ENCODE peak calls at places on chromosome 22, in nine cellular contexts. J, G, H, T, N, D, R, L and W are unnamed samples.

GRCh38 chr22:40728731-40729189 is 49.5 kb downstream of the MCHR1 start:
- DNase-seq in D (no peak), H (peak; percentile 51), T (no peak), N (no peak), L (no peak), G (no peak), J (no peak), R (peak; percentile 95), W (peak; percentile 27)

GRCh38 chr22:40128989-40129388 is 48.7 kb upstream of the TNRC6B start:
- DNase-seq in T (no peak), L (no peak), D (no peak), G (no peak), J (no peak), R (no peak), H (no peak), N (no peak), W (no peak)

GRCh38 chr22:49300951-49301397 is 526.7 kb downstream of the BRD1 start:
- DNase-seq in R (no peak), G (no peak), T (no peak), N (no peak), D (no peak), J (no peak), L (no peak), H (no peak), W (no peak)

GRCh38 chr22:23822101-23822671 is 16.6 kb downstream of the DERL3 start:
- DNase-seq in R (no peak), T (peak; percentile 61), G (no peak), D (no peak), L (no peak), H (peak; percentile 26), N (no peak), J (no peak), W (no peak)

GRCh38 chr22:27791494-27792241 is 9.9 kb downstream of the MN1 start:
- DNase-seq in T (no peak), D (no peak), L (no peak), G (no peak), J (no peak), R (no peak), H (no peak), N (no peak), W (no peak)

GRCh38 chr22:26847816-26848215 is 190.4 kb downstream of the MIAT start:
- DNase-seq in R (no peak), T (no peak), J (no peak), L (no peak), D (no peak), H (no peak), N (no peak), G (no peak), W (no peak)

GRCh38 chr22:44620129-44620840 is 81.7 kb upstream of the PRR5 start:
- DNase-seq in D (peak; percentile 71), R (peak; percentile 56), J (peak; percentile 50), H (peak; percentile 70), L (peak; percentile 14), G (peak; percentile 81), N (peak; percentile 75), T (peak; percentile 82), W (peak; percentile 61)

GRCh38 chr22:32781695-32782094 is 19.8 kb upstream of the TIMP3 start:
- DNase-seq in J (peak; percentile 57), H (no peak), G (no peak), N (no peak), R (peak; percentile 83), L (no peak), T (no peak), D (no peak), W (peak; percentile 63)

GRCh38 chr22:47356433-47357011 is 594.1 kb downstream of the TBC1D22A start:
- DNase-seq in L (no peak), J (no peak), T (no peak), D (peak; percentile 21), G (no peak), N (no peak), R (no peak), H (no peak), W (no peak)

GRCh38 chr22:45615364-45615763 is 56.3 kb upstream of the ATXN10 start:
- DNase-seq in J (no peak), N (no peak), L (no peak), D (no peak), R (no peak), G (no peak), T (no peak), H (no peak), W (no peak)

GRCh38 chr22:46418827-46419226 is 83.3 kb downstream of the TRMU start:
- DNase-seq in H (no peak), N (no peak), G (peak; percentile 36), R (no peak), T (no peak), D (no peak), J (no peak), L (no peak), W (no peak)

DNA sequence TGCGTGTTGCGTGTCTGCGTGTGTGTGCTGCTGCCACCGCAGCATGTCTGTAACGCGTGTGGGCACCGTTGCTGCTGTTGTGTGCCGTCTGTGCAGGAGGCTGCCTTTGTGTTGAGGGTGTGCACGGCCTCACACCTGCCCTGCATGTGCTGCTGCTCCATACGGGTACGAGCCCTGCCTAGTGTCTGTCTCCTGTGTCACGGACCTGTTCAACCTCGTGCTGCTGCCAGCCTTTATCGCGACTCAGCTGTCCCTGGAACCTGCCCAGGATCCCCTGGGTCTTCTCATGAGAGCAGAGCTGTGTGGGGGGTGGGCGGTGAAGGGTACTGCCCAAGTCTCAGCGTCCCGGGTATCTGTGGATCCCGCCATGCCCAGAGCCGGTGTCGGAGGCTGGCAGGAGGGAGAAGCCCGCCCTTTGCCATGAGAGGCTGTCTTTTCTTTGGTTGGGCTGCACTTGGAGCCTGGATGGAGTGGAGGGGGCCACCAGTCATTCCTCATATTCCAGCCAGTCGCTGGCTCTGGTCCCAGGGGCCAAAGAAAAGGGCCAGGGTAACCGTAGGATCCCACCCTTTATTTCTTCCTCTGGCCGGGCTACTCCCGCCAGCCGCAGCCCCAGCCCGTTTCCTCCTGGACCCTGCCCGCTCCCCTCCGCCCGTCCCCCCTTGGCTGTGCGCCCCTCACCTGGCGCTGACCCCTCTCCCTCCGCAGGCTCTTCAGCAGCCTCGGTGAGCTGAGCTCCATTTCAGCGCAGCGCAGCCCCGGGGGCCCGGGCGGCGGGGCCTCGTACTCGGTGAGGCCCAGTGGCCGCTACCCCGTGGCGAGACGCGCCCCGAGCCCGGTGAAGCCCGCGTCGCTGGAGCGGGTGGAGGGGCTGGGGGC is 7.8 kb upstream of the ACR start:
- DNase-seq in N (peak; percentile 13), G (peak; percentile 24), H (peak; percentile 43), D (peak; percentile 46), J (no peak), L (no peak), T (peak; percentile 74), R (no peak), W (no peak)
- H3K4me3 ChIP-seq in N (no peak overlapping the region), G (no peak overlapping the region), H (no peak overlapping the region), D (no peak overlapping the region), J (no peak overlapping the region), L (no peak overlapping the region), T (no peak overlapping the region), R (no peak overlapping the region), W (no peak overlapping the region)

GRCh38 chr22:42976534-42976933 is 38.4 kb downstream of the PACSIN2 start:
- DNase-seq in T (no peak), L (no peak), G (no peak), J (no peak), D (no peak), R (no peak), N (no peak), H (no peak), W (no peak)
- TF ChIP-seq CTCF in T (no peak), L (no peak), G (no peak), J (no peak), D (no peak), R (no peak), N (no peak), H (no peak), W (no peak)

GRCh38 chr22:29310065-29310862 is 3.8 kb downstream of the GAS2L1 start:
- DNase-seq in T (peak; percentile 84), D (no peak), G (no peak), J (no peak), N (peak; percentile 54), H (no peak), L (no peak), R (no peak), W (no peak)
- H3K4me3 ChIP-seq in T (no peak overlapping the region), D (no peak overlapping the region), G (peak overlapping the region; percentile 13), J (no peak overlapping the region), N (no peak overlapping the region), H (no peak overlapping the region), L (peak overlapping the region; percentile 69), R (no peak overlapping the region), W (no peak overlapping the region)

GRCh38 chr22:37635157-37635556 is 4.3 kb upstream of the SH3BP1 start:
- DNase-seq in R (no peak), T (no peak), H (no peak), G (no peak), N (no peak), L (no peak), J (no peak), D (no peak), W (no peak)

GRCh38 chr22:37634505-37635002 is 4.9 kb upstream of the SH3BP1 start:
- DNase-seq in J (no peak), T (no peak), R (no peak), N (no peak), H (no peak), D (no peak), L (no peak), G (no peak), W (no peak)

GRCh38 chr22:37632174-37633081 is 7.0 kb upstream of the SH3BP1 start:
- DNase-seq in D (no peak), G (no peak), L (no peak), J (no peak), N (no peak), H (no peak), R (no peak), T (no peak), W (no peak)

GRCh38 chr22:37633082-37633692 is 6.3 kb upstream of the SH3BP1 start:
- DNase-seq in D (no peak), J (no peak), L (no peak), N (no peak), G (no peak), H (no peak), R (no peak), T (no peak), W (no peak)

GRCh38 chr22:37633693-37634504 is 5.6 kb upstream of the SH3BP1 start:
- DNase-seq in H (peak; percentile 89), D (peak; percentile 94), J (peak; percentile 92), R (peak; percentile 90), N (peak; percentile 90), T (peak; percentile 96), L (no peak), G (peak; percentile 92), W (peak; percentile 97)
- TF ChIP-seq CTCF in H (peak; percentile 41), D (no peak), J (peak; percentile 28), R (peak; percentile 23), N (peak; percentile 29), T (no peak), L (peak; percentile 33), G (peak; percentile 46), W (peak; percentile 31)